ENCODE peak calls at places on chromosomes 4 and X, in five cellular contexts. X, G, W, T and V are unnamed samples.

GRCh38 chr4:78584863-78585576 is 33.5 kb downstream of the ANXA3 start:
- DNase-seq in X (peak), G (no peak), W (no peak), T (no peak), V (no peak)

GRCh38 chrX:134244043-134244442 is 7.1 kb downstream of the CCDC160 start:
- DNase-seq in X (peak), G (no peak), W (no peak), T (no peak), V (no peak)

GRCh38 chr4:184807797-184808718 is 17.7 kb downstream of the ACSL1 start:
- DNase-seq in X (peak), G (no peak), W (no peak), T (no peak), V (no peak)

GRCh38 chr4:142480244-142480643 is 365.9 kb downstream of the INPP4B start:
- DNase-seq in X (peak), G (no peak), W (no peak), T (no peak), V (no peak)

GRCh38 chr4:35673137-35673536 is 571.2 kb downstream of the ARAP2 start:
- DNase-seq in X (no peak), G (no peak), W (no peak), T (no peak), V (no peak)

GRCh38 chr4:148779771-148780170 is 337.6 kb upstream of the NR3C2 start:
- DNase-seq in X (no peak), G (no peak), W (no peak), T (no peak), V (no peak)

GRCh38 chrX:140608111-140608510 is 101.4 kb upstream of the LINC00632 start:
- DNase-seq in X (no peak), G (no peak), W (no peak), T (no peak), V (no peak)

GRCh38 chr4:145546556-145546955 is 64.9 kb downstream of the SMAD1 start:
- DNase-seq in X (no peak), G (no peak), W (no peak), T (no peak), V (no peak)

GRCh38 chr4:22522206-22522605 is 6.3 kb upstream of the ADGRA3 start:
- DNase-seq in X (no peak), G (no peak), W (no peak), T (no peak), V (no peak)

GRCh38 chrX:46447384-46447783 is 97.8 kb downstream of the ZNF674 start:
- DNase-seq in X (peak), G (peak), W (no peak), T (no peak), V (no peak)

GRCh38 chr4:164876680-164877324 is at the start of gene APELA:
- DNase-seq in X (no peak), G (no peak), W (no peak), T (peak), V (no peak)

GRCh38 chr4:141387299-141387698 is 166.6 kb downstream of the ZNF330 start:
- DNase-seq in X (no peak), G (no peak), W (no peak), T (no peak), V (no peak)

GRCh38 chr4:7771541-7772507 is 167.8 kb downstream of the AFAP1 start:
- DNase-seq in X (no peak), G (no peak), W (no peak), T (peak), V (no peak)

GRCh38 chr4:64713256-64713840 is 304.1 kb upstream of the TECRL start:
- DNase-seq in X (peak), G (peak), W (no peak), T (no peak), V (no peak)

GRCh38 chr4:128525387-128525786 is 237.8 kb upstream of the PGRMC2 start:
- DNase-seq in X (no peak), G (no peak), W (no peak), T (no peak), V (no peak)

GRCh38 chr4:114151-114550 is 10.2 kb upstream of the ZNF718 start:
- DNase-seq in X (no peak), G (no peak), W (no peak), T (no peak), V (no peak)

GRCh38 chr4:159206427-159206871 is 103.6 kb downstream of the RAPGEF2 start:
- DNase-seq in X (no peak), G (no peak), W (peak), T (peak), V (no peak)

GRCh38 chr4:44927361-44928061 is 201.2 kb upstream of the GNPDA2 start:
- DNase-seq in X (peak), G (peak), W (no peak), T (no peak), V (no peak)

GRCh38 chrX:11672213-11672612 is 6.5 kb upstream of the ARHGAP6 start:
- DNase-seq in X (no peak), G (no peak), W (no peak), T (no peak), V (no peak)

GRCh38 chr4:184320630-184321029 is 103.0 kb upstream of the ENPP6 start:
- DNase-seq in X (no peak), G (no peak), W (no peak), T (no peak), V (no peak)

GRCh38 chr4:3261411-3262207 is 12.7 kb downstream of the MSANTD1 start:
- DNase-seq in X (no peak), G (no peak), W (no peak), T (no peak), V (no peak)

GRCh38 chr4:16437836-16438235 is 211.6 kb upstream of the TAPT1 start:
- DNase-seq in X (peak), G (no peak), W (no peak), T (no peak), V (no peak)

GRCh38 chrX:84197550-84197949 is 9.6 kb upstream of the RPS6KA6 start:
- DNase-seq in X (no peak), G (no peak), W (no peak), T (no peak), V (no peak)

GRCh38 chrX:20361081-20361889 is 94.6 kb upstream of the RPS6KA3 start:
- DNase-seq in X (no peak), G (no peak), W (no peak), T (no peak), V (no peak)